ENCODE peak calls at places on chromosome 3, in eight cellular contexts. E is BE2C, T is GM23338, Z is upper lobe of left lung, M is GM13976, J is foreskin keratinocyte, H is uterus, B is psoas muscle. K is an unnamed sample.
A peak's percentile ranks its signal among the peaks of the same experiment; 100 is the strongest.

GRCh38 chr3:47362704-47363103 is 18.1 kb upstream of the PTPN23 start:
- DNase-seq in E (no peak), T (no peak), Z (no peak), M (no peak), J (no peak), H (no peak), B (no peak), K (no peak)

GRCh38 chr3:44989636-44990373 is 13.8 kb downstream of the EXOSC7 start:
- DNase-seq in E (no peak), T (no peak), Z (no peak), M (no peak), J (no peak), H (no peak), B (no peak), K (no peak)

GRCh38 chr3:146163584-146163983 is 2.6 kb upstream of the PLOD2 start:
- DNase-seq in E (no peak), T (no peak), Z (no peak), M (no peak), J (peak; percentile 93), H (no peak), B (no peak), K (no peak)

GRCh38 chr3:192514754-192515660 is 212.3 kb downstream of the FGF12 start:
- DNase-seq in E (peak; percentile 29), T (peak; percentile 93), Z (peak; percentile 82), M (no peak), J (peak; percentile 3), H (no peak), B (peak; percentile 59), K (no peak)

GRCh38 chr3:87461036-87461435 is 184.7 kb upstream of the POU1F1 start:
- DNase-seq in E (no peak), T (no peak), Z (no peak), M (no peak), J (peak; percentile 28), H (no peak), B (no peak), K (no peak)

GRCh38 chr3:189588818-189589569 is 42.2 kb upstream of the TP63 start:
- DNase-seq in E (no peak), T (no peak), Z (no peak), M (no peak), J (peak; percentile 59), H (no peak), B (no peak), K (no peak)

GRCh38 chr3:12996181-12996506 is 77.1 kb downstream of the IQSEC1 start:
- DNase-seq in E (no peak), T (no peak), Z (no peak), M (no peak), J (no peak), H (no peak), B (no peak), K (no peak)

GRCh38 chr3:126130981-126131750 is 47.2 kb upstream of the SLC41A3 start:
- DNase-seq in E (no peak), T (no peak), Z (peak; percentile 56), M (no peak), J (no peak), H (peak; percentile 11), B (peak; percentile 46), K (peak; percentile 3)

GRCh38 chr3:71646971-71647370 is 63.4 kb upstream of the FOXP1 start:
- DNase-seq in E (no peak), T (no peak), Z (no peak), M (no peak), J (no peak), H (no peak), B (no peak), K (no peak)

GRCh38 chr3:189360291-189360690 is 188.5 kb downstream of the TPRG1 start:
- DNase-seq in E (no peak), T (no peak), Z (no peak), M (no peak), J (no peak), H (no peak), B (no peak), K (no peak)

GRCh38 chr3:195133462-195133861 is 137.5 kb downstream of the XXYLT1 start:
- DNase-seq in E (peak; percentile 84), T (no peak), Z (no peak), M (peak; percentile 55), J (peak; percentile 87), H (peak; percentile 52), B (no peak), K (no peak)

GRCh38 chr3:136428167-136428566 is 178.0 kb downstream of the PCCB start:
- DNase-seq in E (peak; percentile 29), T (no peak), Z (no peak), M (no peak), J (no peak), H (no peak), B (no peak), K (no peak)

GRCh38 chr3:55571913-55572312 is 84.8 kb upstream of the WNT5A start:
- DNase-seq in E (no peak), T (peak; percentile 96), Z (peak; percentile 11), M (no peak), J (no peak), H (no peak), B (peak; percentile 54), K (no peak)

GRCh38 chr3:43291546-43291945 is 5.2 kb downstream of the SNRK start:
- DNase-seq in E (no peak), T (no peak), Z (no peak), M (no peak), J (no peak), H (no peak), B (no peak), K (no peak)

GRCh38 chr3:140091143-140091542 is 156.2 kb downstream of the CLSTN2 start:
- DNase-seq in E (peak; percentile 6), T (no peak), Z (no peak), M (no peak), J (peak; percentile 3), H (no peak), B (no peak), K (no peak)

GRCh38 chr3:186209810-186210752 is 101.2 kb upstream of the ETV5 start:
- DNase-seq in E (peak; percentile 54), T (peak; percentile 43), Z (peak; percentile 37), M (peak; percentile 47), J (no peak), H (peak; percentile 27), B (peak; percentile 76), K (no peak)

GRCh38 chr3:18423401-18424212 is 1.5 kb downstream of the SATB1 start:
- DNase-seq in E (no peak), T (peak; percentile 72), Z (no peak), M (peak; percentile 35), J (peak; percentile 66), H (peak; percentile 57), B (no peak), K (peak; percentile 26)

GRCh38 chr3:23723930-23724329 is 81.8 kb upstream of the UBE2E1 start:
- DNase-seq in E (no peak), T (no peak), Z (no peak), M (no peak), J (no peak), H (no peak), B (no peak), K (no peak)

GRCh38 chr3:195031574-195032003 is 239.4 kb downstream of the XXYLT1 start:
- DNase-seq in E (no peak), T (no peak), Z (no peak), M (no peak), J (no peak), H (no peak), B (no peak), K (no peak)

GRCh38 chr3:46624976-46625490 is 12.7 kb downstream of the FAM240A start:
- DNase-seq in E (no peak), T (peak; percentile 67), Z (no peak), M (no peak), J (no peak), H (no peak), B (no peak), K (no peak)

GRCh38 chr3:27279153-27279552 is 90.0 kb downstream of the NEK10 start:
- DNase-seq in E (no peak), T (peak; percentile 54), Z (no peak), M (no peak), J (no peak), H (no peak), B (no peak), K (no peak)
- TF ChIP-seq CTCF in E (no peak), T (peak; percentile 71), Z (no peak), M (peak; percentile 26), J (peak; percentile 46), H (no peak), B (peak; percentile 39), K (no peak)

GRCh38 chr3:10344147-10344943 is 23.4 kb upstream of the SEC13 start:
- DNase-seq in E (peak; percentile 53), T (peak; percentile 86), Z (peak; percentile 29), M (peak; percentile 86), J (no peak), H (peak; percentile 39), B (peak; percentile 68), K (peak; percentile 47)
- TF ChIP-seq CTCF in E (peak; percentile 81), T (peak; percentile 98), Z (peak; percentile 72), M (peak; percentile 87), J (peak; percentile 86), H (peak; percentile 84), B (peak; percentile 83), K (peak; percentile 92)

DNA sequence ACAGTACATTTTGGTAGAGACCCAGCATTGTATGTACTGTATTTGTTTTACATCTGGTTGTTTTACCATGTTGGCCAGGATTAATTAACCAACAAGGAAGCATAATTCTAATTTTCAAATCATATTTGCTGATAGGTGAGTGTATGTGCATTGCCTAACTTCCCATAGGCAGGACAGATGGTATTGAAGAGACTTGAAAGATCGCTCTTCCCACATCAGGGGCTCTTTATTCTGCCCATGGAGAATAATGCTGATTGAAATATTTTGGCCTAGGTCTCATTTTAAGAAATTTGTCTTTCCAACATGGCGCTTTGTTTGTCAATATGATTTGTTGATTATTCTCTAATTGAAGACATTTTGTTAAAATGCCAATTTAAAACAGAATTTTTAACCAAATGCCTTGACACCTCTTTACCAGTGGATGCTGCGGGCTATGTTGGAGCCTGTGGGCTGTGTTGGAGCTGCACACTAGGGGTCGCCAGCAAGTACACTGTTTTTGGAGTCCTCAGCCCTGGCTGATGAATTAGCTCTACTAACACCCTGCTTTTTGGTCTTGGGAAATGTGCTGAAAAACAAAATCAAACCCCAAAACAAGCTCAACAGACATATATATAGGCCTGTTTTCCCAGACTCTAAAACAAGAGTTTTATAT is 5.3 kb downstream of the P2RY12 start:
- DNase-seq in E (peak; percentile 46), T (peak; percentile 69), Z (no peak), M (no peak), J (no peak), H (no peak), B (no peak), K (no peak)
- TF ChIP-seq CTCF in E (peak; percentile 83), T (peak; percentile 83), Z (no peak), M (peak; percentile 43), J (peak; percentile 65), H (no peak), B (no peak), K (no peak)

DNA sequence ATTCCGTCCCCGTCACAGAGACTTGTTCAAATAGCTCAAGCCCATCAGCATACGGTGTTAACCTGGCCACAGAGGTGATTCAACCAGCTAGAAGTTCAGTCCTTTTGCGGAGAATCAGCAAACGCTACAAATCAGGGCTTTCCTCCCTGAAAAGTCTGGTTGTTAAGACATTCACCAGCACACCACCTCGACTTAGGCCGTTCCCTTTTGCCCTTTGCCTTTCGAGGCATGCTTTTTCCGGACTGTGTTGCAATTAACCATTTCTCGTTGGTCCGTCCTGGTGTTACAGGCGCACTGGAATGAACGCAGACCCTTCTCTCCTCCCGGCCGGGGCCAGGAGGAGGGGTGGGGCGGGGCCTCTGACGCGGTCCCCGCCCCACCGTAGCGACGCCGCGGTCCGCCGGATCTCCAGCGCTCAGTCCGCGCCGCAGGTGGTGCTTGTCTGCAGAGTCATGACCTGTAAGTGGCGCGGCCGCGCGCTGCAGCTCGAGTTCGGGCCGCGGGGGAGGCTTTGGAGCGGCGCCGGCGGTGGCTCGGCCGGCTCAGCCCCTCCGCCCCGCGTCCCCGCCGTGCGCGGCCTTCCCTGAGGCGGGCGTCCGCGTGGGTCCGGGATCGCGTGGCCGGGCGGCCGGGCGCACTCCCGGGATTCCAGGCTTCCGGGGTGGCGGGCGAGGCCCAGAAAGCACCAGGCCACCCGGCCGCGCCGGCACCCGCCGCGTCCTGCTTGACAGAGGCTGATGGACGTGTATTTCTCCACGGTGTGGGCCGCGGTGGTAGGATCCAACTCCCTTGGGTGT is at the start of gene NIT2:
- DNase-seq in E (peak; percentile 89), T (peak; percentile 97), Z (peak; percentile 96), M (peak; percentile 94), J (peak; percentile 54), H (peak; percentile 84), B (peak; percentile 95), K (peak; percentile 69)
- TF ChIP-seq CTCF in E (no peak), T (no peak), Z (no peak), M (no peak), J (no peak), H (no peak), B (no peak), K (no peak)

K was measured in natural killer cell.